ENCODE peak calls at places on chromosomes 2 and 18, in nine cellular contexts. Y is tibial artery, R is brain microvascular endothelial cell, L is heart left ventricle, B is fibroblast of lung, D is upper lobe of left lung, K is cardiac muscle cell, G is HepG2, P is psoas muscle. M is an unnamed sample.
A peak's percentile ranks its signal among the peaks of the same experiment; 100 is the strongest.

GRCh38 chr2:149020432-149020851 is 18.1 kb upstream of the LYPD6B start:
- DNase-seq in D (no peak), P (no peak), B (no peak), G (peak; percentile 73), R (no peak), L (no peak), Y (no peak), K (no peak), M (no peak)

GRCh38 chr18:37476182-37476581 is 89.4 kb downstream of the CELF4 start:
- DNase-seq in P (no peak), B (no peak), D (no peak), G (peak; percentile 15), Y (no peak), L (no peak), R (peak; percentile 2), K (peak; percentile 54), M (no peak)

GRCh38 chr2:74391209-74391579 is 11.1 kb upstream of the DCTN1 start:
- DNase-seq in L (no peak), D (no peak), P (no peak), Y (no peak), K (peak; percentile 25), G (no peak), R (no peak), B (peak; percentile 34), M (no peak)

GRCh38 chr2:135546432-135546831 is 15.1 kb downstream of the R3HDM1 start:
- DNase-seq in R (no peak), Y (no peak), K (no peak), P (no peak), L (no peak), G (no peak), B (no peak), D (no peak), M (no peak)

GRCh38 chr2:73117441-73117840 is 4.7 kb upstream of the RAB11FIP5 start:
- DNase-seq in B (peak; percentile 22), K (no peak), P (no peak), Y (peak; percentile 5), D (no peak), R (no peak), G (no peak), L (no peak), M (no peak)

GRCh38 chr18:31610841-31611240 is 19.2 kb downstream of the TTR start:
- DNase-seq in P (no peak), R (no peak), Y (no peak), B (no peak), G (peak; percentile 61), L (no peak), K (peak; percentile 20), D (no peak), M (no peak)

GRCh38 chr2:31957748-31958717 is 52.8 kb downstream of the MEMO1 start:
- DNase-seq in P (no peak), L (no peak), D (no peak), R (no peak), B (no peak), K (no peak), G (no peak), Y (no peak), M (no peak)

GRCh38 chr2:205776720-205777119 is 94.4 kb downstream of the NRP2 start:
- DNase-seq in G (no peak), Y (no peak), L (no peak), D (no peak), R (no peak), P (no peak), B (no peak), K (no peak), M (no peak)

GRCh38 chr2:105977212-105977611 is 216.9 kb downstream of the UXS1 start:
- DNase-seq in D (no peak), Y (no peak), B (peak; percentile 92), P (no peak), K (peak; percentile 74), R (peak; percentile 95), L (no peak), G (peak; percentile 33), M (peak; percentile 25)

GRCh38 chr18:21038201-21038600 is 73.4 kb downstream of the ROCK1 start:
- DNase-seq in K (no peak), B (no peak), P (no peak), L (no peak), R (no peak), G (no peak), D (no peak), Y (no peak), M (no peak)

GRCh38 chr2:23287250-23287704 is 97.7 kb upstream of the KLHL29 start:
- DNase-seq in L (peak; percentile 40), B (peak; percentile 69), P (no peak), D (no peak), K (peak; percentile 92), G (no peak), Y (no peak), R (peak; percentile 69), M (peak; percentile 92)

GRCh38 chr2:173690349-173690748 is 274.8 kb downstream of the SP3 start:
- DNase-seq in B (no peak), P (no peak), R (no peak), Y (no peak), L (no peak), G (no peak), K (no peak), D (no peak), M (no peak)

GRCh38 chr2:43950383-43951008 is 45.3 kb downstream of the LRPPRC start:
- DNase-seq in L (no peak), G (peak; percentile 54), R (peak; percentile 9), Y (no peak), B (peak; percentile 36), P (no peak), K (peak; percentile 57), D (no peak), M (peak; percentile 2)

GRCh38 chr18:63159590-63159989 is 160.0 kb downstream of the BCL2 start:
- DNase-seq in R (no peak), K (no peak), D (no peak), Y (no peak), L (no peak), G (no peak), B (no peak), P (no peak), M (no peak)

GRCh38 chr18:63161728-63162195 is 157.8 kb downstream of the BCL2 start:
- DNase-seq in B (peak; percentile 94), L (peak; percentile 74), K (peak; percentile 96), D (no peak), G (peak; percentile 2), R (peak; percentile 97), Y (peak; percentile 84), P (peak; percentile 68), M (peak; percentile 53)

GRCh38 chr18:63162271-63163014 is 157.1 kb downstream of the BCL2 start:
- DNase-seq in K (peak; percentile 76), D (no peak), Y (no peak), L (no peak), P (no peak), B (peak; percentile 45), G (no peak), R (peak; percentile 30), M (no peak)

GRCh38 chr18:63160172-63160995 is 159.2 kb downstream of the BCL2 start:
- DNase-seq in P (no peak), D (no peak), K (peak; percentile 9), G (no peak), L (no peak), Y (no peak), B (no peak), R (no peak), M (no peak)

DNA sequence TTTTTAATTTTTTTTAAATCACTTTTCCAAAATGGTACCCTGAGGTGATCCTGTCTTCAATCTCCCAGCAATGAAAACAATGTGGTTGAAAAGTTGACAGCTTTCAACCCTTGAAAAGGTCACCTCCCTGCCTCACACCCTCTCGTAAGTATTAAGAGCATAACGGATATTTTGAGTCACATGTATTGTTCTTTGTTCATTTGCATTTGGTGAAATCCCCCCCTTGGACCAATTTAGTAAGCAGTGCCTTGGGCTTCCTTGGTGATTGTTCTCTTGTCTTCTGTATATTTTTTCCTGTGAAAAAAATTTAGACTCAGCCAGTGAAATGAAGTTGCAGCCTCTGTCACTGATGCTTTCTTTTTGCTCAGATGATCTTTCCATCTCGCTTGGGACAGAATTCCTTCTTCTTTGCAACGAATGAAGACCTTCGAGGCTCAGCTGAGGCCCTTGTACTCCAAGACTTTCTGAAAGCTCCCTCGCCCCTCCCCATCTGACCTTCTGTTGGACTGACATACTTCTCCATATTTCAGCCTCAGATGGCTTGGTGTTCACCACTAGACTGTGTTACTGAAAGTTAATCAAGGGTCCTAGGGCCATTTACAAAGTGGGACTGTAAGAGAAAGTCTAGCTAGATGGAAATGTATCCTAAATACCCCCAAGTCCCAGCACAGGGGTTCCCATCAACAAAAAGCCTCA is 158.4 kb downstream of the BCL2 start:
- DNase-seq in G (no peak), R (no peak), L (no peak), D (no peak), B (peak; percentile 1), Y (no peak), P (no peak), K (peak; percentile 22), M (no peak)
- H3K4me3 ChIP-seq in G (no peak overlapping the region), R (no peak overlapping the region), L (no peak overlapping the region), D (no peak overlapping the region), B (no peak overlapping the region), Y (no peak overlapping the region), P (peak overlapping the region; percentile 20), K (no peak overlapping the region), M (no peak overlapping the region)

GRCh38 chr18:77061946-77062517 is 70.6 kb downstream of the MBP start:
- DNase-seq in R (peak; percentile 91), G (no peak), P (no peak), Y (no peak), D (no peak), L (no peak), B (no peak), K (no peak), M (no peak)
- TF ChIP-seq CTCF in R (peak; percentile 38), G (peak; percentile 27), P (no peak), Y (no peak), D (no peak), L (no peak), B (no peak), K (no peak), M (peak; percentile 3)

DNA sequence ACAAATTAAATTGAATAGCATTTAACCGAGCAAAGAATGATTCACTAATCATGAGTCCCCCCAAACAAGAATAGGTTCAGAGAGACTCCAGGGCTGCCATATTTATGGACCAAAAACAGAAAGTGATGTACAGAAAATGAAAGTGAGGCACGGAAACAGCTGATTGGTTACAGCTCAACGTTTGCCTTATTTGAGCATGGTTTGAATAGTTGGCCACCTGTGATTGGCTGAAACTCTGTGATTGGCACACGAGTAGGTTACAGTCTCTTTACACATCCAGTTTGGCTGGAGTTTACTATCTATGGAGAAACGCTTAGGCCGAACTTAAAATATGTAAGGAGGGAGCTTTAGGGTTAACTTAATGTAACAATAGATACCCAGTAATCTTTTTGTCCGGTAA is 27.0 kb upstream of the DPYSL5 start:
- DNase-seq in R (no peak), K (no peak), L (no peak), D (no peak), G (no peak), P (no peak), Y (no peak), B (no peak), M (no peak)
- H3K27me3 ChIP-seq in R (peaks cover 2% of the 10 kb centered on the region), K (no peaks in the 10 kb centered on the region), L (no peaks in the 10 kb centered on the region), D (no peaks in the 10 kb centered on the region), G (peaks cover 23% of the 10 kb centered on the region), P (no peaks in the 10 kb centered on the region), Y (peaks cover 19% of the 10 kb centered on the region), B (peaks cover 4% of the 10 kb centered on the region), M (peaks cover 7% of the 10 kb centered on the region)

DNA sequence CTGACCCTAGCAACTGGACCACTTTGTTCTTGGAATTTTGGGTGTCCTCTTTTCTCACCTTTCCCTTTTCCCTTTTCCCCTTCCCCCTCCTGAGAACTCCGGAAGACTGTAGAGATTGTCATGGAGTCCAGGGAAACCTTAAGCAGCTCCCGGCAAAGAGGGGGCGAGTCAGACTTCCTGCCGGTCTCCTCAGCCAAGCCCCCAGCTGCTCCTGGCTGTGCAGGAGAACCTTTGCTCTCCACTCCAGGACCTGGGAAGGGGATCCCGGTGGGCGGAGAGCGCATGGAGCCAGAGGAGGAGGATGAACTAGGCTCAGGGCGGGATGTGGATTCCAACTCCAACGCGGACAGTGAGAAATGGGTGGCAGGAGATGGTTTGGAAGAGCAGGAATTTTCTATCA is 20.5 kb downstream of the SETBP1 start:
- DNase-seq in K (no peak), D (no peak), Y (no peak), R (no peak), B (peak; percentile 31), G (no peak), P (no peak), L (peak; percentile 61), M (no peak)
- H3K4me3 ChIP-seq in K (no peak overlapping the region), D (no peak overlapping the region), Y (no peak overlapping the region), R (no peak overlapping the region), B (no peak overlapping the region), G (no peak overlapping the region), P (no peak overlapping the region), L (no peak overlapping the region), M (no peak overlapping the region)

M was measured in BJ.